ENCODE peak calls at places on chromosome 6, in five cellular contexts. F is lower lobe of right lung; P is prostate gland; O is CD8-positive, alpha-beta memory T cell; X is adrenal gland. V is an unnamed sample. For H3K4me1, the result is how much of the 10 kb centered on the place peaks cover.

GRCh38 chr6:154307696-154308425 is 48.7 kb downstream of the IPCEF1 start:
- DNase-seq in F (no peak), P (no peak), O (no peak), X (no peak), V (no peak)

GRCh38 chr6:90431521-90432407 is 135.1 kb upstream of the BACH2 start:
- DNase-seq in F (no peak), P (no peak), O (no peak), X (no peak), V (no peak)

GRCh38 chr6:166085498-166085897 is 82.2 kb downstream of the TBXT start:
- DNase-seq in F (no peak), P (no peak), O (no peak), X (no peak), V (no peak)

GRCh38 chr6:126812651-126813050 is 305.8 kb upstream of the RSPO3 start:
- DNase-seq in F (no peak), P (no peak), O (no peak), X (no peak), V (peak)

GRCh38 chr6:747006-747405 is 54.1 kb upstream of the EXOC2 start:
- DNase-seq in F (no peak), P (no peak), O (no peak), X (no peak), V (no peak)

GRCh38 chr6:29626948-29627761 is 5.8 kb downstream of the GABBR1 start:
- DNase-seq in F (no peak), P (no peak), O (peak), X (no peak), V (no peak)

GRCh38 chr6:51495806-51496380 is 591.5 kb downstream of the PKHD1 start:
- DNase-seq in F (no peak), P (no peak), O (no peak), X (no peak), V (no peak)

GRCh38 chr6:170289108-170289931 is 1.6 kb downstream of the DLL1 start:
- DNase-seq in F (no peak), P (no peak), O (no peak), X (no peak), V (peak)

GRCh38 chr6:146543940-146544661 is 468 bp downstream of the RAB32 start:
- DNase-seq in F (peak), P (peak), O (no peak), X (no peak), V (peak)

GRCh38 chr6:88287696-88288095 is 121.5 kb upstream of the CNR1 start:
- DNase-seq in F (no peak), P (no peak), O (no peak), X (no peak), V (no peak)

GRCh38 chr6:39543950-39544349 is 181.3 kb downstream of the KIF6 start:
- DNase-seq in F (no peak), P (no peak), O (no peak), X (no peak), V (no peak)

GRCh38 chr6:53873922-53874321 is 79.1 kb downstream of the LRRC1 start:
- DNase-seq in F (no peak), P (no peak), O (no peak), X (no peak), V (no peak)

GRCh38 chr6:20467437-20467836 is 65.8 kb downstream of the E2F3 start:
- DNase-seq in F (no peak), P (no peak), O (no peak), X (no peak), V (no peak)

GRCh38 chr6:85459224-85459901 is 9.5 kb downstream of the NT5E start:
- DNase-seq in F (no peak), P (no peak), O (no peak), X (no peak), V (no peak)

GRCh38 chr6:113856011-113856551 is 1.1 kb upstream of the MARCKS start:
- DNase-seq in F (no peak), P (peak), O (no peak), X (no peak), V (peak)

GRCh38 chr6:92945799-92946198 is 473.6 kb downstream of the EPHA7 start:
- DNase-seq in F (no peak), P (no peak), O (no peak), X (no peak), V (no peak)

GRCh38 chr6:74574794-74575193 is 631.1 kb downstream of the COL12A1 start:
- DNase-seq in F (no peak), P (no peak), O (no peak), X (no peak), V (no peak)

GRCh38 chr6:25229671-25230321 is 49.4 kb upstream of the CARMIL1 start:
- DNase-seq in F (no peak), P (no peak), O (no peak), X (no peak), V (no peak)

GRCh38 chr6:87914637-87915395 is 132.8 kb upstream of the SPACA1 start:
- DNase-seq in F (no peak), P (no peak), O (no peak), X (no peak), V (no peak)

GRCh38 chr6:26240157-26240980 is 124.6 kb upstream of the BTN3A2 start:
- DNase-seq in F (peak), P (peak), O (peak), X (peak), V (peak)
- H3K4me3 ChIP-seq in F (peak), P (peak), O (peak), X (no peak), V (peak)

DNA sequence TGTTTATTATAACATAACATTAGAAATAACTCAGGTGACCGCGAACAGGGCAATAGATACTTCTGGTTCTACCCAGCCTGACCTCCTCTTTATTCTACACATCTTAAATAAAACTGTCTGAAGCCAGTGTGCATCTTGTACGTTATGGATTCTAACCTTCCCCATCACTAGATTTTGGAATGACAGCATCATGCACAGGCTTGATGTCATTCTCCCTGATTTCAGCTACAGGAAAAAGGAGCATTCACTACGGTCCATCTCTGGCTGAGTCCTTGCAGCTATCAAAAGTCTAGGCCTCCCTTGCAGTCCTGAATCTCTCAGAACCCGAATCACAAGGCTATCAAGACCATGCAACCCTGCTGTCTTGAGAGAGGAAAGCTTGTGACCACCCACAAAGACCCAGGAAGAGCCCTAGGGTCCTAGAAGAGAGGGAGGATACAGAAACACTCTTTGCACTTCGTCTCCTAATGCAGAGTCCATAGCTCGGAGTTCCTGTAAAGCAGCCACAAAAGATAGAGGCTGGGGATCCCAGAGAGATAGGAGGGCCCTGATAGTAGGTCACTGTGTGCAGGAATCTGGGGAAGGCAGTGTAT is 845 bp downstream of the HLA-DPA1 start:
- DNase-seq in F (no peak), P (no peak), O (no peak), X (no peak), V (no peak)
- H3K27ac ChIP-seq in F (peak), P (no peak), O (no peak), X (no peak), V (no peak)

DNA sequence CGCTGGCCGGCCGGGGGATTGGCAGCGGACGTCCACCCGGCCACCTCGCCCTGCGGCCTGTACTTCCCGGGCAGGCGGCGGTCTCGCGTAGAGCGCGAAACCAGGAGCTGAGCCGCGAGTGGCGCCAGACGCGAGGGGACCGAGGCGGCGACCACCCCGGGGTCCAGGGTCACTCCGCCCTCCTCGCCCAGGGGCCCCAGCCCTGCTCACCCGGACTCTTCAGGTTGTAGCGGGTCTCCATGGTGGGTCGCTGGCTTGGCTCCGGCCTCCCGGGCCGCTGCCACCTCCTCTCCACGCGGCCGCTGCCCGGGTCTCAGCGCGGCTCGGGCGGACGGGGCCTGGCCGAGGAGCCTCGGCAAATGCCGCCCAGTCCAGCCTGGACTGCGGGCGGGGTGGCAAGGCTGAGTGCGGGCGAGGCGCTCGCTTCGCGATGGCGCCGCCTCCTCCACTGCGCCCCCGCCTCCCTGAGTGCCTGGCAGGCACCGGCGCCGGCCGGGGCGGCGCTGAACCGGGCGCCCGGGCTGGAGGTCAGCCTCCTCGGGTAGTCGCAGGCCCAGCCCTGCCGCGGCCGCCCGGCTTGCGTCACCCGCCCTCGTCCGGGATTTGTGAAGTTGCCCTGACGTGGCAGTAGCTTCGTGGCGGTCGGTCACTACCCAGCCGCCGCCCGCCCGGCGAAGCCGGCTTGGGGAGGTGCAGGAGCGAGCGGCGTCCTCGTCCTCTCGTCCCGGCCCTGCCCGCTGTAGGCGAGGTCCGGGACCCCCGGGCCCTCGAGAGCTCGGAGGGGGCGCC is at the start of gene UBE2J1:
- DNase-seq in F (peak), P (peak), O (peak), X (peak), V (peak)
- H3K4me1 ChIP-seq in F (under half), P (under half), O (half or more), X (under half), V (under half)

GRCh38 chr6:68637782-68638181 is 2.7 kb downstream of the ADGRB3 start:
- DNase-seq in F (no peak), P (no peak), O (no peak), X (no peak), V (no peak)

GRCh38 chr6:68635706-68636513 is 828 bp downstream of the ADGRB3 start:
- DNase-seq in F (no peak), P (peak), O (no peak), X (peak), V (peak)

GRCh38 chr6:68638225-68638900 is 3.3 kb downstream of the ADGRB3 start:
- DNase-seq in F (no peak), P (no peak), O (no peak), X (peak), V (peak)

GRCh38 chr6:68635412-68635705 is 277 bp downstream of the ADGRB3 start:
- DNase-seq in F (no peak), P (no peak), O (no peak), X (no peak), V (no peak)

DNA sequence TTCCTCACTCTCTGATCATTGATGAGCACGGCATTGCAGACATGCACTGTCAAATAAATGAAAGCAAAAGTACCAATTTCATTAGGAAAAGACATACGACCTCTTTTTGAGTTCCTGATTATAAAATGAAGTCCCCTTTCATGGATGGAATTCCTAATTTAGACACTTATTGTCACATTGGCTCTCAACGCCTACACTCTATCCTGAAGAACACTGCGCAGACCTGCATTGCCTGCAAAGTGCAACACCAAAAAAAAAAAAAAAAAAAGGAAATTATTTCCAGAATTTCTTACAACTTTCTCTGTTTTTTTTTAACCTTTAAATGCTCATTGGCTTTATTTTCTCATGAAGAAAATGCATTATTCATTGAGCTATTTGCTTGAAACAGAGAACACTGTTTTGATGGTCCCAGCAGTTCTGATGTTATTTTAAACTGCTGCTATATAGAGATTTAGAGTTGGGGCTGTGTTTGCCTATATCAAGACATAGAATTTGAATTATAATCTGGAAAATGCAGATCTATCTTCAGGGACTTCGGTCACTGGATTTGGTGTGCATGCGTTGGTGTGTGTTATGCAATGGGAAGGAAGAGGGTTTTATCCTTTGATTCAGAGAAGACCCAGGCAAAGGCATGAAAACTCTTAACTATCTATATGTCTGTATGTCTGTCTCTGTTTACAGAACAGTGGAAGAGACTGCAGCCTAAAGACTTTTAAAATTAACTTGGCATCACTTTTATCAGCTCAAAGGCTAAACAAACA is 1.8 kb downstream of the ADGRB3 start:
- DNase-seq in F (no peak), P (no peak), O (no peak), X (no peak), V (no peak)
- H3K4me3 ChIP-seq in F (peak), P (no peak), O (no peak), X (no peak), V (peak)

GRCh38 chr6:6905961-6906518 is 201.7 kb upstream of the RREB1 start:
- DNase-seq in F (no peak), P (no peak), O (no peak), X (no peak), V (no peak)

GRCh38 chr6:6901945-6902344 is 205.8 kb upstream of the RREB1 start:
- DNase-seq in F (no peak), P (no peak), O (no peak), X (no peak), V (no peak)

GRCh38 chr6:6900566-6901204 is 207.1 kb upstream of the RREB1 start:
- DNase-seq in F (no peak), P (no peak), O (no peak), X (no peak), V (no peak)

GRCh38 chr6:6897140-6897539 is 210.6 kb upstream of the RREB1 start:
- DNase-seq in F (no peak), P (no peak), O (no peak), X (no peak), V (no peak)

GRCh38 chr6:6901205-6901719 is 206.5 kb upstream of the RREB1 start:
- DNase-seq in F (no peak), P (no peak), O (no peak), X (no peak), V (no peak)
- H3K27ac ChIP-seq in F (no peak), P (no peak), O (no peak), X (no peak), V (no peak)

GRCh38 chr6:34595332-34596090 is 39.4 kb upstream of the SPDEF start:
- DNase-seq in F (no peak), P (no peak), O (no peak), X (no peak), V (no peak)
- H3K4me1 ChIP-seq in F (under half), P (under half), O (under half), X (under half), V (under half)

DNA sequence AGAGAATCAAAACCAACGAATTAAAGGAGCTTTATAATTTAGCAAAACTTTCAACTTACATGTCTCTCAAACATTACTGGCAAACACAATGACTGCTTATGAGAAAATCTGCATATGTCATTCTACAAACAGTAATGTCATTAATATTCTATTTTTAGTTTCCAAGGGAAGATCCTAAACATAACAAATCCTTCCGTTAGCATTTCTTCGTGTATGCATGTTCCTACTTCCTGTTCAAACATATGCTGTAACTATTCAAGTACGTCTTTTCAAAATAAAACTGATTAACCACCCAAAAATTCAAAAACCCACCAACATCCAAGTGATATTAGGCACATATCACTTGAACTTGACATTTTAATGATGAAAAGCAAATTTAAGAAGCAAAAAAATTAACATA is 131.3 kb downstream of the HACE1 start:
- DNase-seq in F (no peak), P (no peak), O (no peak), X (no peak), V (no peak)
- H3K4me3 ChIP-seq in F (no peak), P (no peak), O (no peak), X (no peak), V (no peak)

GRCh38 chr6:33374359-33374910 is 17.2 kb upstream of the KIFC1 start:
- DNase-seq in F (no peak), P (no peak), O (no peak), X (no peak), V (no peak)
- H3K27ac ChIP-seq in F (peak), P (peak), O (peak), X (no peak), V (no peak)

GRCh38 chr6:108689279-108690161 is 128.8 kb downstream of the FOXO3 start:
- DNase-seq in F (peak), P (peak), O (no peak), X (peak), V (peak)

GRCh38 chr6:108690326-108691000 is 129.7 kb downstream of the FOXO3 start:
- DNase-seq in F (no peak), P (no peak), O (no peak), X (no peak), V (no peak)

GRCh38 chr6:108686896-108687295 is 126.2 kb downstream of the FOXO3 start:
- DNase-seq in F (no peak), P (no peak), O (no peak), X (no peak), V (no peak)

GRCh38 chr6:108685970-108686369 is 125.3 kb downstream of the FOXO3 start:
- DNase-seq in F (no peak), P (no peak), O (no peak), X (no peak), V (no peak)

DNA sequence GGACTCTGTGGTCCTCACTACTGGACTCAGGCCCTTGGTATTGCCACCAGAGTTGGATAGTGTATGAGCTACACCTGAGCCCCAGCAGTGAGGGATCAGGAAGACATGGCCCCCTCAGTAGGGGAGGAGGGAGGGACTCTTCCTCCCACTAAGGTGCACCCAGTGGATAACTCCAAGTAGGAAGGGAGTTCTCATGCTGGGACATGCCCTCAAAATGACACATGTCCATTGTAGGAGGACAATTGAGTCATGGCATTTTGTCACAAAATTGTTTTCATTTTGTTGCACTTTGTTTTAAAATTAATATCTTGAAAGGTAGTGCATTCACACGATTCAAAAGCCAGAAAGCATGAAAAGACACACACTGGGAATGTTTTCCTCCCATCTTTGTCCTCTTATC is 127.2 kb downstream of the FOXO3 start:
- DNase-seq in F (no peak), P (no peak), O (no peak), X (no peak), V (no peak)
- H3K4me1 ChIP-seq in F (under half), P (under half), O (under half), X (under half), V (under half)

DNA sequence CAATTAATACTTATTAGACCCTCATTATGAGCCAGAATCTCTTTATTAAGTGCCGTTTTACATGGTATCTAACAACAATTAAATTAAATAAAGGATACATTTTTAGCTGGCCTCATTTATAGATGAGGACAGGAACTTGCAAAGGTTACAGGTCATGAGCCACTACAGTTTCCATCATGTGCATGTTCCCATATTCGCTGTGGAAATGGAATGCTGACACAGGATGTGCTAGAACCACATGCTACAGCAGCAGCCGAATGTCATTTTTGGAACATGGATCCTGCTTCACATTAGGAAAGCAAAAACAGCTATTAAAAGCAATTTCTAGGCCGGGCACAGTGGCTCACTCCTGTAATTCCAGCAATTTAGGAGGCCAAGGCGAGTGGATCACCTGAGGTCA is 5.9 kb downstream of the SLC18B1 start:
- DNase-seq in F (no peak), P (no peak), O (no peak), X (no peak), V (no peak)
- H3K4me3 ChIP-seq in F (no peak), P (no peak), O (no peak), X (no peak), V (no peak)